ENCODE peak calls at places on chromosomes 11 and 22, in five cellular contexts. A is cardiac muscle cell, X is stomach, Y is ovary, G is suprapubic skin. D is an unnamed sample. For H3K4me1, the result is how much of the 10 kb centered on the place peaks cover.

GRCh38 chr11:115362997-115363396 is 141.2 kb downstream of the CADM1 start:
- DNase-seq in A (no peak), X (no peak), Y (no peak), G (no peak), D (no peak)

GRCh38 chr11:130573767-130574166 is 125.3 kb downstream of the ADAMTS15 start:
- DNase-seq in A (no peak), X (no peak), Y (no peak), G (no peak), D (no peak)

GRCh38 chr11:128130052-128130451 is 457.3 kb downstream of the ETS1 start:
- DNase-seq in A (no peak), X (no peak), Y (no peak), G (no peak), D (no peak)

GRCh38 chr11:45146072-45147016 is at the start of gene PRDM11:
- DNase-seq in A (peak), X (peak), Y (peak), G (peak), D (no peak)

GRCh38 chr11:130431337-130431773 is 2.9 kb upstream of the ADAMTS8 start:
- DNase-seq in A (peak), X (peak), Y (peak), G (peak), D (peak)

GRCh38 chr11:124276081-124276480 is 19.9 kb downstream of the OR8G5 start:
- DNase-seq in A (no peak), X (no peak), Y (no peak), G (no peak), D (no peak)

GRCh38 chr11:63508009-63508408 is 2.1 kb downstream of the LGALS12 start:
- DNase-seq in A (peak), X (peak), Y (no peak), G (no peak), D (no peak)

GRCh38 chr22:37630839-37631435 is 8.5 kb upstream of the SH3BP1 start:
- DNase-seq in A (peak), X (peak), Y (no peak), G (peak), D (no peak)

GRCh38 chr22:29218758-29219408 is 13.2 kb downstream of the EMID1 start:
- DNase-seq in A (no peak), X (no peak), Y (peak), G (peak), D (no peak)

GRCh38 chr11:63635762-63636465 is 21.7 kb upstream of the PLAAT3 start:
- DNase-seq in A (peak), X (peak), Y (peak), G (no peak), D (no peak)

GRCh38 chr22:48895341-48895740 is 932.3 kb downstream of the BRD1 start:
- DNase-seq in A (no peak), X (no peak), Y (peak), G (no peak), D (no peak)

GRCh38 chr11:3822312-3822711 is 14.0 kb downstream of the PGAP2 start:
- DNase-seq in A (no peak), X (no peak), Y (no peak), G (no peak), D (no peak)

GRCh38 chr11:112539165-112539564 is 278.5 kb upstream of the PLET1 start:
- DNase-seq in A (no peak), X (no peak), Y (no peak), G (no peak), D (no peak)

GRCh38 chr11:111335124-111335535 is 36.8 kb downstream of the POU2AF3 start:
- DNase-seq in A (no peak), X (no peak), Y (no peak), G (no peak), D (no peak)

GRCh38 chr11:111334495-111335123 is 36.3 kb downstream of the POU2AF3 start:
- DNase-seq in A (no peak), X (peak), Y (no peak), G (no peak), D (no peak)

GRCh38 chr11:111329306-111330204 is 31.2 kb downstream of the POU2AF3 start:
- DNase-seq in A (no peak), X (no peak), Y (peak), G (no peak), D (no peak)

GRCh38 chr11:111330234-111330893 is 32.0 kb downstream of the POU2AF3 start:
- DNase-seq in A (no peak), X (no peak), Y (no peak), G (no peak), D (no peak)

GRCh38 chr11:111331711-111332479 is 33.5 kb downstream of the POU2AF3 start:
- DNase-seq in A (no peak), X (no peak), Y (no peak), G (no peak), D (no peak)
- H3K4me1 ChIP-seq in A (under half), X (half or more), Y (under half), G (half or more), D (under half)

GRCh38 chr22:49931863-49932262 is 13.4 kb downstream of the CRELD2 start:
- DNase-seq in A (no peak), X (no peak), Y (no peak), G (no peak), D (no peak)

GRCh38 chr22:49935561-49935960 is 17.1 kb downstream of the CRELD2 start:
- DNase-seq in A (no peak), X (no peak), Y (no peak), G (no peak), D (no peak)

GRCh38 chr22:49934891-49935557 is 16.6 kb downstream of the CRELD2 start:
- DNase-seq in A (peak), X (peak), Y (peak), G (no peak), D (no peak)

GRCh38 chr22:49934144-49934890 is 15.9 kb downstream of the CRELD2 start:
- DNase-seq in A (no peak), X (peak), Y (peak), G (no peak), D (no peak)

DNA sequence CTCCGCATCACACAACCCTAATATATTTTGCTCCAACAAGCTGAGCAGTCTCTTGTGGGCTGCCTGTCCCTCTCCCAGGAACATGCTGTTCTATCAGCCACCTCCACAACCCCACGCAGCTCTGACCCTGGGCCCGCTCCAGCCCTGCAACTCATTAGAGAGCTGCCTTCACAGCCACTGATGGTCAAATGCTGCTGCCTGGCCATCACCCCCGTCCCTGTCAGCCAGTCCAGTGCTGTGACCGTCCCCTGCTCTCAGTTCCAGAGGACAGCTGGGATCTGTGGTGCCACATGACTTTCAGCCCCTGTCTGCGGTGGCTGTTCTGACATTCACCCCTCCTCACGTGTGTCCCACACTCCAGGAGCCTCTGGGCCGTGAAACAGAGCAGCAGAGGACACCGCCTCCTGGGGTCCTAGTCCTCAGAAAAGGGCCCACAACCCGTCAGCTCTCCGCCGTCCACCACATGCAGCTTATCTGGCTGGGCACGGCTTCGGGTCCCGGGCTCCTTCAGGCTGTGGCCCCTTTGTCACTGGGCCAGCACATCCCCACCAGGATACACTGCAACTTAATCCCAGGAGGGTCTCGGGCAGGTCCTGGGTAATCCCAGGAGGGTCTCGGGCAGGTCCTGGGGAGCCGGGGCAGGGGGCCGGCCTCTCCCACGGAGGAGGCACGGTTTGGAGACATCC is 14.9 kb downstream of the CRELD2 start:
- DNase-seq in A (no peak), X (peak), Y (peak), G (no peak), D (no peak)
- H3K4me1 ChIP-seq in A (under half), X (half or more), Y (under half), G (half or more), D (under half)

DNA sequence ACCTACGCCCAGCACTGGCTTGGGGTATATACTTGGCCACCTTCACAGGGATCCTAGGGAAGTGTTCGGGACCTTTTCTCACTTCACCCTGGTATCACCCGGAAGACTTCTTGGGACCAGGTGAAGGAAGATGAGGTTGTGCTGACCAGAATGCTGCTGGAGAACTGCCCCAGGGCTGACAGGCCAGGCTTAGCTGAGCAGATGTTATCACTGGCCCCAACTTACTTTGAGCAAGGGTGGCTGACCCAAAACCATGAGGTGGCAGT is 4.5 kb downstream of the FTH1 start:
- DNase-seq in A (no peak), X (no peak), Y (peak), G (no peak), D (no peak)
- H3K4me1 ChIP-seq in A (under half), X (half or more), Y (under half), G (half or more), D (under half)

GRCh38 chr11:73975479-73975757 is 7.2 kb downstream of the UCP2 start:
- DNase-seq in A (no peak), X (no peak), Y (peak), G (no peak), D (no peak)

GRCh38 chr11:73978576-73979086 is 4.0 kb downstream of the UCP2 start:
- DNase-seq in A (no peak), X (no peak), Y (peak), G (no peak), D (no peak)

GRCh38 chr11:73974611-73975478 is 7.8 kb downstream of the UCP2 start:
- DNase-seq in A (no peak), X (no peak), Y (no peak), G (no peak), D (no peak)

GRCh38 chr11:73977856-73978519 is 4.7 kb downstream of the UCP2 start:
- DNase-seq in A (no peak), X (no peak), Y (no peak), G (no peak), D (no peak)

DNA sequence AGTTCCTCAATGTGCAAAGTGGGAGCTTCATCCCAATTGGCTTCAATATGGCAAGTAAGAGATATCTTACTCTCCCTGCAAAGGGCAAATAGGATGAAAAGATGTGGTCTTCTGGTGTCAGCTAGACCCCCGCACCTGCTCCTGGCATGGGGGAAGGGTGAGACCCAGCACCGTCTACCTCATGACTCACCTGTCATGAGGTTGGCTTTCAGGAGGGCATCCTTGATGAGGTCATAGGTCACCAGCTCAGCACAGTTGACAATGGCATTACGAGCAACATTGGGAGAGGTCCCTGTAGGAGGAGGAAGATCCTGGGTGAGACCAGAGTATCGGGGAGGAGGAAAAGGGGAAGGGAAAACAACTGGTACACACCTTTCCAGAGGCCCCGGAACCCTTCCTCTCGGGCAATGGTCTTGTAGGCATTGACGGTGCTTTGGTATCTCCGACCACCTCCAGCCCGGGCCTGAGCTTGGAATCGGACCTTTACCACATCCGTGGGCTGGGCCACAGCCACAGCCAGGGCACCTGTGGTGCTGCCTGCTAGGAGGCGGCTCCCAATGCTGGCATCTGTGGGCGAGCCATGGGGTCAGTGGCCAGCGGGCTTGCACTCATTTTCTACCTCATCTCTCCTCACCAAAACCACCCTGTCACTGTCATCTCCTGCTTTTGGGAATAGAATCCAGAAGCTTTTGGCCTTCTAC is 6.0 kb downstream of the UCP2 start:
- DNase-seq in A (no peak), X (no peak), Y (no peak), G (no peak), D (no peak)
- H3K4me1 ChIP-seq in A (under half), X (under half), Y (under half), G (under half), D (under half)

DNA sequence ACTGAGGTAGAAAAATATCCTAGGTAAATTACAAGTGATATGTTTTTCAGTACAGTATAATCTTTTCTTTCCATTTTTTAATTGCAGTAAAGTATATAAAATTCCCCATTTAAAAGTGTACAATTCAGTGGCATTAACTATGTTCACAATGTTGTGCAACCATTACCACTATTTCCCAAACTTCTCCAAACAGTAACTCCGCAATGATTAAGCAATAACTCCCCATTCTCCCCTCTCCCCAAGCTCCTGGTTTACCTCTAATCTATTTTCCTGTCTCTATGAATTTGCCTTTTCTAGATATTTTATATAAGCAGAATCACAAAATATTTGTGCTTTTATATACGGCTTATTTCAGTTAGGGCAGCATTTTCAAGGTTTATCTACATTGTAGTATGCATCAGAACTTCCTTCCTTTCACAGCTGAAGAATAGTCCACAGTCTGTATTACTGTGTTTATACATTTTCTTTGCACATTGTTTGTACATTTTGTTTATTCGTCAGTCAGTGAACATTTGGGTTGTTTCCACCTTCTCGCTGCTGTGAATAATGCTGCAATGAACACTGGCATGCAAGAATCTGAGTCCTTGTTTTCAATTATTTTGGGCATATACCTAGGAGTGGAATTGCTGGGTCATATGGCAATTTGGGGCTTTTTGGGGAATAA is 110.7 kb downstream of the RPL27A start:
- DNase-seq in A (no peak), X (no peak), Y (no peak), G (no peak), D (no peak)
- H3K4me1 ChIP-seq in A (under half), X (half or more), Y (under half), G (under half), D (under half)

GRCh38 chr22:35046744-35047462 is 19.1 kb upstream of the ISX start:
- DNase-seq in A (no peak), X (no peak), Y (no peak), G (no peak), D (no peak)

GRCh38 chr22:35045451-35045850 is 20.5 kb upstream of the ISX start:
- DNase-seq in A (peak), X (no peak), Y (no peak), G (no peak), D (no peak)

GRCh38 chr22:35044607-35045390 is 21.2 kb upstream of the ISX start:
- DNase-seq in A (no peak), X (no peak), Y (no peak), G (no peak), D (no peak)

GRCh38 chr22:35043932-35044319 is 22.0 kb upstream of the ISX start:
- DNase-seq in A (no peak), X (no peak), Y (no peak), G (no peak), D (no peak)

GRCh38 chr22:35043251-35043931 is 22.6 kb upstream of the ISX start:
- DNase-seq in A (peak), X (no peak), Y (no peak), G (no peak), D (no peak)
- H3K4me1 ChIP-seq in A (under half), X (under half), Y (under half), G (under half), D (under half)

D was measured in iPS DF 6.9.